ENCODE peak calls at places on chromosomes 3 and 15, in six cellular contexts. B is sigmoid colon, D is pancreas, Z is spleen, C is transverse colon, N is fibroblast of lung. Y is an unnamed sample.

GRCh38 chr15:85312925-85313324 is 67.5 kb upstream of the AKAP13 start:
- DNase-seq in C (no peak), N (peak), Z (no peak), D (no peak), B (no peak), Y (no peak)

GRCh38 chr3:7977245-7978103 is 524.1 kb upstream of the LMCD1 start:
- DNase-seq in D (no peak), N (peak), Z (no peak), C (no peak), B (no peak), Y (no peak)

GRCh38 chr15:70260096-70260495 is 162.4 kb upstream of the TLE3 start:
- DNase-seq in Z (peak), N (no peak), C (no peak), D (no peak), B (no peak), Y (no peak)

GRCh38 chr3:39144748-39145380 is 8.5 kb downstream of the CSRNP1 start:
- DNase-seq in C (peak), D (no peak), N (no peak), Z (peak), B (peak), Y (no peak)

GRCh38 chr3:190526787-190527767 is 13.2 kb downstream of the IL1RAP start:
- DNase-seq in C (no peak), D (no peak), B (no peak), N (peak), Z (no peak), Y (no peak)

GRCh38 chr3:169846458-169847193 is 23.1 kb downstream of the LRRC31 start:
- DNase-seq in Z (no peak), C (no peak), D (no peak), B (no peak), N (peak), Y (no peak)

GRCh38 chr3:29850641-29851040 is 569.8 kb downstream of the RBMS3 start:
- DNase-seq in C (no peak), N (no peak), B (no peak), Z (no peak), D (no peak), Y (no peak)

GRCh38 chr3:14435175-14436011 is 33.0 kb downstream of the SLC6A6 start:
- DNase-seq in C (no peak), B (no peak), Z (no peak), N (no peak), D (no peak), Y (no peak)

GRCh38 chr3:30231277-30232141 is 374.9 kb upstream of the TGFBR2 start:
- DNase-seq in B (no peak), C (no peak), N (peak), D (no peak), Z (no peak), Y (no peak)

GRCh38 chr15:74365619-74366445 is 1.6 kb downstream of the CYP11A1 start:
- DNase-seq in B (peak), N (peak), D (no peak), Z (no peak), C (peak), Y (no peak)

GRCh38 chr3:5806192-5806591 is 618.7 kb downstream of the EDEM1 start:
- DNase-seq in Z (no peak), B (no peak), C (no peak), N (no peak), D (peak), Y (no peak)

GRCh38 chr3:30354972-30355371 is 251.4 kb upstream of the TGFBR2 start:
- DNase-seq in Z (no peak), B (no peak), C (no peak), D (no peak), N (peak), Y (no peak)

GRCh38 chr3:140429791-140430190 is 248.1 kb upstream of the TRIM42 start:
- DNase-seq in N (no peak), Z (no peak), D (no peak), B (no peak), C (no peak), Y (no peak)

GRCh38 chr15:79329186-79329611 is 18.3 kb downstream of the TMED3 start:
- DNase-seq in N (peak), D (no peak), Z (no peak), B (no peak), C (no peak), Y (no peak)

GRCh38 chr3:96814581-96815567 is at the start of gene EPHA6:
- DNase-seq in B (peak), D (no peak), N (no peak), C (no peak), Z (peak), Y (no peak)

GRCh38 chr3:190197346-190197763 is 76.7 kb upstream of the P3H2 start:
- DNase-seq in B (no peak), N (no peak), D (no peak), C (no peak), Z (no peak), Y (no peak)

GRCh38 chr15:43132830-43133428 is 457 bp upstream of the TMEM62 start:
- DNase-seq in C (peak), B (no peak), N (no peak), D (no peak), Z (peak), Y (no peak)

GRCh38 chr3:152047465-152047864 is 174.0 kb downstream of the SUCNR1 start:
- DNase-seq in Z (no peak), B (no peak), C (no peak), N (peak), D (no peak), Y (no peak)

GRCh38 chr3:127250032-127250431 is 37.8 kb downstream of the PRR20G start:
- DNase-seq in Z (no peak), N (no peak), C (no peak), B (no peak), D (no peak), Y (no peak)

GRCh38 chr3:55721716-55722484 is 234.8 kb upstream of the WNT5A start:
- DNase-seq in D (peak), C (peak), B (no peak), Z (no peak), N (peak), Y (no peak)

GRCh38 chr3:172616061-172616461 is 92.8 kb upstream of the TNFSF10 start:
- DNase-seq in Z (no peak), N (peak), D (no peak), C (no peak), B (no peak), Y (no peak)

GRCh38 chr3:101720851-101721649 is 3.4 kb upstream of the CEP97 start:
- DNase-seq in C (no peak), B (no peak), Z (no peak), N (peak), D (no peak), Y (no peak)

GRCh38 chr3:105835606-105836005 is 33.2 kb downstream of the CBLB start:
- DNase-seq in Z (no peak), B (no peak), C (no peak), D (no peak), N (no peak), Y (no peak)

GRCh38 chr3:177594096-177594495 is 396.8 kb upstream of the TBL1XR1 start:
- DNase-seq in Z (no peak), B (no peak), N (no peak), C (no peak), D (no peak), Y (no peak)

GRCh38 chr15:45645026-45645980 is 10.5 kb downstream of the SQOR start:
- DNase-seq in Z (no peak), C (peak), D (no peak), B (no peak), N (peak), Y (no peak)

GRCh38 chr15:99986297-99987118 is 253.3 kb upstream of the LYSMD4 start:
- DNase-seq in Z (peak), N (peak), C (no peak), B (no peak), D (no peak), Y (no peak)
- H3K27ac ChIP-seq in Z (no peak), N (no peak), C (no peak), B (no peak), D (no peak), Y (no peak)

GRCh38 chr3:129345971-129346370 is 67.3 kb downstream of the HMCES start:
- DNase-seq in C (no peak), N (no peak), D (no peak), Z (no peak), B (no peak), Y (no peak)

GRCh38 chr3:129341331-129342141 is 62.9 kb downstream of the HMCES start:
- DNase-seq in D (no peak), C (no peak), B (no peak), N (no peak), Z (no peak), Y (no peak)

GRCh38 chr3:129344540-129345220 is 66.0 kb downstream of the HMCES start:
- DNase-seq in B (no peak), D (no peak), C (no peak), N (no peak), Z (no peak), Y (no peak)

GRCh38 chr3:129345281-129345680 is 66.6 kb downstream of the HMCES start:
- DNase-seq in D (no peak), N (no peak), C (no peak), B (no peak), Z (no peak), Y (no peak)

DNA sequence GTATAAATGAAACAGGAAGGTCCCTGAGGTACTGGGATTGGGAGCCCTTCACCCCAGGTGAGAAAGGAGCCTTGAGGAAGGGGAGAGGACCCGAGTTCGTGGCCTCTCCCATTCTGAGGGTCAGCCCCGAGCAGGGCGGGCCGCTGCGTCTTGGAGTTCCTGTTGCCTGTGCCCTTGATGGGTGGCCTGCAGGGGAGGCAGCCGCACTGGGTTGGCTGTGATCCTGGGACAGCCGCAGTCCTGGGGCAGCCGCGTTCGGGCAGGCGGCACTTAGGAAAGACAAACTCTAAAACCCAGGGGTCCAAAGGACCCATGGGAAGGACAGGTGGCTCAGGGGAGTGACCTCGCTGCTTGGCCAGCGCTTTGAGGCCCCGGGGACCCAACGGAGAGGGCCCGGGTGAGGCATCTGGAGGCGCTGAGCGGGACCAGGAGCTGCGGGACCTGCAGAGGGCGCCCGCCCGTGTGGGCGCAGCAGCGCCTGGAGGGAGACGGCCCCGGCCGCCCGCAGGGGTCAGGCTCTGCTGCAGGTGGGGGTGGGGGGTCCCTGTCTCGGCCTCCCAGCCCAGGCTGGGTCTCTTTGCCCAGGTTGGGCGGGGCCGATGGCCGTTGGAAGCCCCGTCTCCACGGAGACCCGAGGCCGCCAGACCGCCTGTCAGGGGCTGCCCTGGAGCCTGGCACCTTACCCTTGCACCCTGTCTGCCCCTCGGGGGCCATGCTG is 65.1 kb downstream of the HMCES start:
- DNase-seq in B (no peak), D (peak), C (peak), N (peak), Z (no peak), Y (peak)
- TF ChIP-seq CTCF in B (no peak), D (peak), C (peak), N (peak), Z (no peak), Y (peak)

GRCh38 chr3:195028877-195029606 is 241.9 kb downstream of the XXYLT1 start:
- DNase-seq in C (no peak), Z (no peak), D (no peak), N (no peak), B (no peak), Y (no peak)
- H3K27ac ChIP-seq in C (no peak), Z (peak), D (peak), N (no peak), B (no peak), Y (no peak)

GRCh38 chr15:90320885-90321278 is 31.2 kb upstream of the ZNF774 start:
- DNase-seq in D (no peak), Z (no peak), B (no peak), C (no peak), N (no peak), Y (no peak)

GRCh38 chr15:90320062-90320884 is 31.8 kb upstream of the ZNF774 start:
- DNase-seq in C (peak), N (peak), Z (peak), D (peak), B (peak), Y (peak)

GRCh38 chr15:90327313-90327712 is 24.8 kb upstream of the ZNF774 start:
- DNase-seq in N (peak), C (no peak), D (no peak), Z (no peak), B (peak), Y (no peak)

GRCh38 chr15:90322531-90322930 is 29.6 kb upstream of the ZNF774 start:
- DNase-seq in Z (no peak), N (no peak), C (no peak), D (no peak), B (peak), Y (peak)

DNA sequence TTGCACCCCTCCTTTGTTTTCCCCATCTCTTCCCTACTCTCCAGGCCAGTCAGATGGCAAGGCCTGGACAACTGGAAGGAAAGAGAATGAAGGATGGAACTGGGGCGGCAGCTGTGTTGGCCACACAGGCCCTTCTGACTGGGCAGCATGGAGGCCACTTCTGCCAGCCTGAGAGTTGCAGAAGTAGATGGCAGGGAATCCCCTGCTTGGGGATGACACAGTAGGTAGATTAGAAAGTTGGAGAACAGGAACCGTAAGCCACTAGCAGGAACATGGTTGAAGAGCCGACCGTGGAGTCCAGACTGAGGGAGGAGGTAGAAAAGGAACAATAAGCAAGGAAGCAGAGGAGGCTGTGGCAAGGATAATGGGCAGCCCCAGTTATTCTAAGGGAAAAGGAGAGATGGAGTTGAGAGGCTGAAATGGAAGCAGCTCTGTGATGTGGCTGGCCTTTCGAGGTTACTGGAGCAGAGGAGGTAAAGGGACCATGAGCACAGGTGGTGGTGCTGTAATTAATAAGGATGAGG is 26.3 kb upstream of the ZNF774 start:
- DNase-seq in Z (no peak), N (no peak), B (peak), C (no peak), D (no peak), Y (no peak)
- TF ChIP-seq CTCF in Z (no peak), N (no peak), B (no peak), C (no peak), D (no peak), Y (no peak)

GRCh38 chr3:157255797-157256196 is 95.8 kb upstream of the CCNL1 start:
- DNase-seq in D (no peak), B (no peak), N (no peak), C (no peak), Z (no peak), Y (no peak)

GRCh38 chr3:157257101-157257500 is 97.2 kb upstream of the CCNL1 start:
- DNase-seq in B (no peak), D (no peak), Z (no peak), N (peak), C (no peak), Y (no peak)

GRCh38 chr3:157247391-157247790 is 87.4 kb upstream of the CCNL1 start:
- DNase-seq in B (no peak), N (peak), D (no peak), C (no peak), Z (no peak), Y (no peak)

GRCh38 chr3:157248590-157249425 is 88.9 kb upstream of the CCNL1 start:
- DNase-seq in N (peak), D (peak), C (no peak), Z (no peak), B (no peak), Y (no peak)

DNA sequence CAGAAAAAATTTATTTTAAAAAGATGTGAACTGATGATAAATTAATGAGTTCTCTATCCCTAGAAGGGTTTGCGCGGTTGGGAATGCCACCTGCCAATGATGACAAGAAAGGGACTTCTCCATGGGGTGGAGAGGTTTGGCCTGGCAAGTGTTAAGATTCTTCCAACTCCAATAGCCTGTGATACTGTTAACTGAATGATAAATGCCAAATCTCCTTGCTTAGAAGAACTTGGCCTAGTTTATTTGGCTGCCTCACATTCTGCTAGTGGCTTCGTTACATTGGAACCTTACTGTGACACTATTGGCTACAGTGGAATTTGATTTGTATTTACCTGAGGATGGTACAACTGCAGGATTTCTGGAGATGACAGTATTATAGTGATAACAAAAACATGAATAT is 91.7 kb upstream of the CCNL1 start:
- DNase-seq in Z (no peak), N (no peak), B (no peak), C (no peak), D (no peak), Y (no peak)
- H3K27ac ChIP-seq in Z (no peak), N (no peak), B (no peak), C (no peak), D (no peak), Y (no peak)

DNA sequence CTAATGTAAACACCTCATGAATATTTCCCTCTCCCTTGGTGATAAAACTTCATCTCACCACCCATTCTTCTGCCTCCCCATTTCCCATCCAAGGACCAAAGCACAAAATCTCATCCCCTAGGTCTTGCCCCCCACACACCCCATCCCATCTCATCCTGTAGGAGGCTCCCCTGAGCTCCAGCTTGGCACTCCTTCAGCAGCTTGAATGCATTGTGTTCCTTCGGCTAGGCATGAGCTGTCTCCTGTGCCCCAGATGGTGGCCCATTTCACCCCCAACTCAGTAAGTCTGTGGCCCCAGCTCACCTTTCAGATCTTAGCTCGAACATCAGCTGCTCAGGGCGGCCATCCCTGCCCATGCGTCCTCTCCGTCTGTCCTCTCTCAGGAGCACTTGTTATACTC is 203.6 kb upstream of the NR2F2 start:
- DNase-seq in Z (no peak), B (no peak), N (no peak), D (no peak), C (no peak), Y (no peak)
- TF ChIP-seq CTCF in Z (no peak), B (no peak), N (no peak), D (no peak), C (no peak), Y (no peak)

DNA sequence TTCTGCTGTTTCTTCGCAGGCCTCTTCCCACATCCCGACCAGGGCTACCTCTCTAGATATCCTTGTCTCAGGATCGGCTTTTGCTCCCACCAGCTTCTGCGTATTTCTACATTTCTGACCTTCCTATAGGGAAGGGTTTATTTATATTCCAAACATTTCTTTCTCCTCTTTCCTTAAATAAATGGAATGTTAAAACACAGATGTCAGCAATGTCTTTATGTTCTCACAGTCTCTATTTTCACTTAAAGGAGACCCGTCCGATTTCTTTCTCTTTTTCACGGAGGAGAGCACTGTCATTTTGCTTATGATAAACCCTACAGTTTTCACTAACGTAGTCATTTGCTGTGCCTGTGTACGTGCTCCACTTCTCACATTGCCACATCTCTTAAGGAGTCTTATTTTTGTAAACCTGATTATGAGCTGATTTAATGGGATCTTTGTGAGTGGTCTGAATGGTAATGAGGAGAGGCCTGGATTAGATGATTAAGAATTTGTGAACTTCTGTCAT is 630 bp downstream of the KIF15 start:
- DNase-seq in N (peak), C (no peak), D (no peak), Z (no peak), B (no peak), Y (no peak)
- H3K27ac ChIP-seq in N (peak), C (no peak), D (no peak), Z (no peak), B (no peak), Y (no peak)

DNA sequence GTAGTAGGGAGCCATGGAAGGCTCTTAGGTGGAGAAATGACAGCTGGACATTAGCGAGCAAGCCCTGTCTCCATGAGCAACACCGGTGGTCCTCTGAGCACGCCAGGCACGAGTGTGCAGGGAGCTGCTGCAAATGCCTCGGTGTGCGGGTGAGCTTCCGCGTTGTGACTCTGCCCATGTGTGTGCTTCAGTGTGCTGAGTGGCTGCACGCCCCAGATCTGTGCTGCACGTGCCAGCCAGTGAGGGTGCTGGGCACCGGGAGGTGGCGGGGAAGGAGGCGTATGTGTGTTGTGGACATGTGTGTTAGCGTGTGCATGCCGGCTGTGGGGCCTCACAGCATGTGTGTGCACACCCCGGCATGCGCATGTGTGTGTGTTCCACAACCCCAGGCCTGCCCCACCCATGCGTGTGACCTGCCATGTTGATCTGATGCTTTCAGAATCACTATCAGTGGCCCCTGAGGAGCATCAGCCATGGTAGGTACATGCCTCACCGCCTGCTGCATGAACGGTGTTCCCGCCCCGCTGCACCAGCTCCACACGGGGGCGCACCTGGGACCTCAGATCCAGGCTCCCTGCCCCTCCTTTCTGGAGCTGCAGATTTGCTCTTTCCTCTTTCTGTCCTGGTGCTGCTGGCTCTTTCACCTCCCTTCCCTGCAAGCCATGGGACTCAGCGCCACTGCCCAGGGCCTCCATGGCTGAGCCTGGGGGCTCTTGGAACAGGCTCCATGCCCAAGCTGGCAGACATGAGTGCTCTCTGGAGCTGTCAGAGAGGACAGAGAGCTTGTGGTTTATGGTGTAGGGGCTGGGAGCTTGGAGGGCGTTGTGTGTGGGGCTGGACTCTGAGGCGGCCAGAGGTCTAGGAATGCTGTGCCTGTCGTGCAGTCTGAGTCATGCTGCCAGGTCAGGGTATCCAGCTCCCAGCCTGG is 169.4 kb downstream of the TBC1D2B start:
- DNase-seq in B (peak), D (peak), C (peak), Z (peak), N (peak), Y (no peak)
- TF ChIP-seq CTCF in B (no peak), D (peak), C (peak), Z (no peak), N (peak), Y (no peak)

Y was measured in CD8-positive, alpha-beta T cell.